ENCODE peak calls at places on chromosomes 12 and 14, in four cellular contexts. N is GM23338, G is PC-3, M is DND-41. D is an unnamed sample.

GRCh38 chr12:91381309-91381804 is 198.7 kb upstream of the DCN start:
- DNase-seq in G (peak), N (peak), M (no peak), D (peak)

GRCh38 chr14:55399183-55399582 is 12.4 kb downstream of the ATG14 start:
- DNase-seq in G (no peak), M (no peak), N (no peak), D (no peak)

GRCh38 chr12:4908694-4909396 is 860 bp upstream of the KCNA1 start:
- DNase-seq in M (no peak), N (peak), G (no peak), D (peak)

GRCh38 chr14:94451826-94452225 is 774 bp downstream of the SERPINA11 start:
- DNase-seq in M (no peak), G (no peak), N (peak), D (no peak)

GRCh38 chr14:55715889-55716288 is 135.9 kb downstream of the KTN1 start:
- DNase-seq in M (no peak), G (no peak), N (no peak), D (peak)

GRCh38 chr14:34971381-34971780 is 11.4 kb upstream of the SRP54 start:
- DNase-seq in M (no peak), N (no peak), G (peak), D (peak)

GRCh38 chr12:65259501-65259900 is 19.0 kb upstream of the MSRB3 start:
- DNase-seq in M (no peak), G (no peak), N (no peak), D (no peak)

GRCh38 chr14:77761205-77761931 is 412 bp upstream of the SNW1 start:
- DNase-seq in G (peak), N (peak), M (peak), D (peak)

GRCh38 chr12:74111688-74112360 is 425.8 kb upstream of the ATXN7L3B start:
- DNase-seq in N (peak), G (peak), M (peak), D (no peak)

GRCh38 chr12:57739387-57739786 is 845 bp upstream of the AGAP2 start:
- DNase-seq in N (no peak), G (no peak), M (no peak), D (no peak)
- TF ChIP-seq EZH2 in N (no peak), G (no peak), M (no peak), D (no peak)

DNA sequence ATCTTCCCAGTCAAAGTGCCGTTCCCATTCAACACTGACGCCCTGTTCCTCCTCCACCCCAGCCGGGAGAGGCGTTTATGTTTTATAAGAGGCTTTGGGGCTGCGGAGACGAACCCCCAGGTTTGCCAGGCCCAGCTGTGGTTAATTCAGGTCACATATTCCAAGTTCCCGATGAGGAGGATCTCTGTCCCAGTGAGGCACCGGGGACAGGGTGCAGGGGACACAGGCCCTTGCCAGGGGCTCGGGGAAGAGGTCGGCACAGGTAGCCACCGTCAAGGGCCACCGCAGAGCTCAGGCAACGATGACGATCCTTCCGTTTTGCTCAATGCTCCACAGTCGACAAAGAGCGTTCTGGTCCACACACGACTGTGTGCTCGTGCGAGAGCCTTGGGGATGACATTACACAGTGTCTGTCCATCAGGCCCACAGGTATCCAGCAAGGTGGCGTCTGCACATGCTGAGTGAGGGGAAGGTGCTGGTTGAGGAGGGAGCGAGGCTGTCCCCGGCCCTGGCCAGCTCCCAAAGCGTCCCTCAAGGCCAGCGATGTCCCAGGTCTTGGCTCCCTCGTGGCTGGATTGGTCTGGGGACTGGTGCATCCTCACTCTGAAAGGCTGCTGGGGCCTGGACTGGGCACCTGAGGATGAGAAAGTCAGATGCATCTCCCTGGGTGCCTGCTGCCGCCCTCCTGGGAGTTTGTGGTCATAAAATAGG is 189.2 kb upstream of the C14orf180 start:
- DNase-seq in G (no peak), N (no peak), M (no peak), D (no peak)
- TF ChIP-seq EZH2 in G (no peak), N (no peak), M (no peak), D (no peak)

DNA sequence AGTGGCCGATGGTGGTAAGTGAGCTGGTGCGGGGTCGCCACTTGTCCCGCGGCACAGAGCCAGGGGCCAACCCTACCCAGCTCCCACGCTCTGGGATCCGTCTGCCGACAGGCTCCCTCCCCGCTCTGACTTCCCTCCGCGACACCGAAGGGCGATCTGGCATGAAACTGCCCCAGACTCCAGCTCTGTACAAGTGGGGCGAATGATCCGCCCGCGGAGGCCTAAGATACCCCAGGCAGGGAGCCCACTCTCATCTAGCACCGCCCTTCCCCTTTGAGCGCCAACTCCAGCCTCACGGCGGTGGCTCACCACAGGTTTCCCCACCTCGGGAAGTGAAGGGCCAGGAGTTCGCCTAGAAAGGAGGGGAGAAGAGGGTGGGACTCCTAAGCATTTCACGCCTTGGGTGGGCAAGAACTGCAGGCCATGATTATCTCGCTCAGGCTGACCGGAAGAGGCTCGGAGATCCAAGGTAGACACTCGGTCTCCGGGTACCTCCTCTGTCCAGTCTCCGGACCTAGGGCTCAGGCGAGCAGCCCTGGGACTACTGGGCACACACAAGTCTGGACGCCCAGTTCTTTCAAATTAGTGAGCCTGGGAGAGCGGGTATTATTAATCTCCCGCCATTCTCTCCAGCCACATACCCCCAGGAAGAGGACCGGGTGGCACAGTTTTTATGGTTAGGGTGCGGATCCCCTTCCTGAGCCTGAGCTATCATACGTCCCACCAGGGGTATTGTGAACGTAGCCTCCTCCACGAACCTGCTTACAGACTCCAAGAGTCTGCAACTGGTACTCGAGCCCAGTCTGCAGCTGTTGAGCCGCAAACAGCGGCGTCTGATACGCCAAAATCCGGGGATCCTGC is 849 bp downstream of the WNT1 start:
- DNase-seq in G (no peak), N (no peak), M (no peak), D (no peak)
- TF ChIP-seq EZH2 in G (peak), N (peak), M (no peak), D (peak)

GRCh38 chr12:130157998-130158774 is 4.1 kb upstream of the FZD10 start:
- DNase-seq in N (no peak), M (no peak), G (no peak), D (no peak)
- TF ChIP-seq EZH2 in N (peak), M (no peak), G (no peak), D (no peak)

GRCh38 chr12:49345048-49345839 is 1.4 kb upstream of the DNAJC22 start:
- DNase-seq in M (no peak), G (peak), N (peak), D (no peak)
- TF ChIP-seq EZH2 in M (no peak), G (no peak), N (peak), D (no peak)

GRCh38 chr14:36656769-36657408 is 4.8 kb upstream of the PAX9 start:
- DNase-seq in G (no peak), N (peak), M (no peak), D (no peak)
- TF ChIP-seq EZH2 in G (no peak), N (peak), M (no peak), D (no peak)

DNA sequence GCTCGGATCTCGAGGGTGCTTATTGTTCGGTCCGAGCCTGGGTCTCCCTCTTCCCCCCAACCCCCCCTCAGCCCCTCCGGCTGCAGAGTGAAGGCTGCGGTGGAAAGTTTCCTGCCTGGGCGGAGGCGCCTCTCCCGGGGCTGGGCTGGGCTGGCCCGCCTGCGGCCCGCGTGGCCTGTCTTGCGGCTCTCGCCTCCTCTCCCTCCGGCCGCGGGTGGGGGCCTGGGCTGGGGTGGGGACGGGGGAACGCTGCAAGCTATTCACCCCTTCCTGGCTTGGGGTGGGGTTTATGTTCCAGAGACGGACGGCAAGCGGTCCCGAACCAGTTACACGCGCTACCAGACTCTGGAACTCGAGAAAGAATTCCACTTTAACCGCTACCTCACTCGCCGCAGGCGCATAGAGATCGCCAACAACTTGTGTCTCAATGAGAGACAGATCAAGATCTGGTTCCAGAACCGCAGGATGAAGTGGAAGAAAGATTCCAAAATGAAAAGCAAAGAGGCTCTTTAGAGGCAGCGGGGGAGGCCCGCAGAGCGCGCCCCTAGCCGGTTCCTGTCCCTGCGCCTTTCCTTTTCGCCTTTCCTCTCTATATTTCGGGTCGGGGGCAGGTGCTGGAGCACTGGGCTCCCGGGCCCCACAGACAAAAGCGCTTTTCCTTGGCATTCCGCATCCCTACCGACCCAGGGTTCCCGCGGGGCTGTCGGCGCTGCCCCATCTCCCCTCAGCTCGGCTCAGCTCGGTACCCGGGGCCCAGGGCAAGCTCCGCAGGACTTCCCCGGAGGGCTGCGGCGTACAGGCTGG is 1.3 kb downstream of the HOXC5 start:
- DNase-seq in N (peak), M (no peak), G (no peak), D (no peak)
- TF ChIP-seq EZH2 in N (peak), M (no peak), G (no peak), D (peak)

GRCh38 chr12:26195641-26196423 is 459 bp downstream of the SSPN start:
- DNase-seq in G (peak), M (no peak), N (peak), D (peak)

GRCh38 chr12:26197832-26198231 is 2.5 kb downstream of the SSPN start:
- DNase-seq in N (no peak), G (peak), M (no peak), D (peak)

GRCh38 chr12:26193539-26193938 is 1.8 kb upstream of the SSPN start:
- DNase-seq in M (no peak), G (no peak), N (no peak), D (no peak)

GRCh38 chr12:26196424-26196722 is 1.0 kb downstream of the SSPN start:
- DNase-seq in M (no peak), N (no peak), G (no peak), D (peak)

GRCh38 chr12:26195250-26195640 is at the start of gene SSPN:
- DNase-seq in N (peak), M (no peak), G (peak), D (peak)
- TF ChIP-seq EZH2 in N (peak), M (no peak), G (no peak), D (no peak)

GRCh38 chr12:32400114-32400672 is 835 bp downstream of the FGD4 start:
- DNase-seq in N (peak), G (peak), M (no peak), D (no peak)

GRCh38 chr12:32397703-32398102 is 1.7 kb upstream of the FGD4 start:
- DNase-seq in G (no peak), M (no peak), N (peak), D (no peak)

GRCh38 chr12:32399045-32399372 is 349 bp upstream of the FGD4 start:
- DNase-seq in M (no peak), N (no peak), G (no peak), D (no peak)

GRCh38 chr12:32400866-32401265 is 1.5 kb downstream of the FGD4 start:
- DNase-seq in G (no peak), M (no peak), N (no peak), D (no peak)

DNA sequence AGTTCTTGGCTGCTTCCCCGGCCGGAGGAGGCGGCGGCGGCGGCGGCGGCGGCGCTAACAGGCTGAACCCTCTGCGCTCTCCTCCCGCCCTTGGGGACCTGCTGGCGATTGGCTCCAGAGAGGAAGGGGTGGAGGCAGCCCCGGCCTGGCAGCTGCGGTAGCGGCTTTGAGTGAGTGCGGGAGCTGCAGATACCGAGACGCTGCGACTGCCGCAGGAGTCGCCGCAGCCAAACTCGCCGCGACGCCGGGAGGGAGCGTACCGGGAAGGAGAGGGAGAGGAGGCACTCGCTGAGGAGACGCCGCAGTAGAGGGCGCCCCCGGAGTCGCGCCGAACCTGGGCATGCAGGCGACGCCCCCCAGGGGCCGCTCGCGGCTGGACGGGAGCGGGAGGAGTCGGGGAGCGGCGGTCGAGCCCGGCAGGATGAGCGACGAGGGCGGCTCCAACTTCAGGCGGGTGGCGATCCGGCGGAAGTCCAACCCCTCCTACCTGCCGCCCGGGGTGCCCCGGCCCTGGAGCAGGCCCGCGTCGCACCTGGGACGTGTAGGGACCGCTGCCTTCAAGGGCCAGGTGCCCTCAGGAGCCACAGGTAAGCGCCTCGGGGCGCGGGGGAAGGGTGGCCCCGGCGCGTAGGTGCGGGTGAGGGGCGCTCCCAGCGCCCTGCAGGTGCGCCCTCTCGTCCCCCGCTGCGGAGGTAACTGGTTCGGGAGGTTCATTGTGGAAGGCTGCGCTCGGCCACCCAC is at the start of gene FGD4:
- DNase-seq in M (peak), N (peak), G (peak), D (peak)
- TF ChIP-seq EZH2 in M (no peak), N (no peak), G (no peak), D (peak)

D was measured in astrocyte.